ENCODE peak calls at places on chromosomes 7 and 10, in six cellular contexts. V, C, S, K, O and B are unnamed samples.

GRCh38 chr7:113125728-113126127 is 7.4 kb upstream of the SMIM30 start:
- DNase-seq in V (no peak), C (no peak), S (no peak), K (no peak), O (no peak), B (no peak)

GRCh38 chr7:14850039-14850438 is 52.5 kb downstream of the DGKB start:
- DNase-seq in V (no peak), C (no peak), S (no peak), K (no peak), O (no peak), B (no peak)

GRCh38 chr7:146683439-146683838 is 566.8 kb downstream of the CNTNAP2 start:
- DNase-seq in V (no peak), C (no peak), S (no peak), K (no peak), O (no peak), B (no peak)

GRCh38 chr10:78211476-78212110 is 177.9 kb downstream of the RPS24 start:
- DNase-seq in V (no peak), C (peak), S (no peak), K (peak), O (peak), B (no peak)

GRCh38 chr10:130484912-130485180 is 348.7 kb downstream of the GLRX3 start:
- DNase-seq in V (no peak), C (no peak), S (no peak), K (no peak), O (no peak), B (no peak)

GRCh38 chr7:25860882-25861228 is 291.1 kb upstream of the NFE2L3 start:
- DNase-seq in V (no peak), C (no peak), S (no peak), K (no peak), O (no peak), B (no peak)

GRCh38 chr7:4996696-4997222 is 37.8 kb upstream of the MMD2 start:
- DNase-seq in V (no peak), C (no peak), S (peak), K (no peak), O (no peak), B (no peak)

GRCh38 chr7:101553771-101554445 is 75.2 kb downstream of the MYL10 start:
- DNase-seq in V (no peak), C (no peak), S (no peak), K (peak), O (no peak), B (no peak)

GRCh38 chr7:22561895-22562593 is 62.1 kb upstream of the STEAP1B start:
- DNase-seq in V (peak), C (no peak), S (no peak), K (no peak), O (no peak), B (no peak)

GRCh38 chr7:27112960-27113949 is 10.8 kb upstream of the HOXA2 start:
- DNase-seq in V (peak), C (peak), S (no peak), K (peak), O (no peak), B (no peak)

GRCh38 chr10:7107287-7107686 is 303.5 kb downstream of the SFMBT2 start:
- DNase-seq in V (no peak), C (no peak), S (no peak), K (no peak), O (no peak), B (no peak)

GRCh38 chr7:46321556-46322205 is 400.6 kb upstream of the IGFBP3 start:
- DNase-seq in V (no peak), C (no peak), S (no peak), K (no peak), O (peak), B (no peak)

GRCh38 chr7:90593205-90593604 is 2.9 kb upstream of the CDK14 start:
- DNase-seq in V (no peak), C (no peak), S (no peak), K (no peak), O (no peak), B (no peak)

GRCh38 chr10:119578355-119578754 is 18.4 kb downstream of the TIAL1 start:
- DNase-seq in V (no peak), C (no peak), S (no peak), K (no peak), O (no peak), B (no peak)

GRCh38 chr10:99996934-99997648 is 12.7 kb downstream of the DNMBP start:
- DNase-seq in V (no peak), C (no peak), S (no peak), K (no peak), O (no peak), B (no peak)

GRCh38 chr10:98041352-98042043 is 11.1 kb upstream of the CRTAC1 start:
- DNase-seq in V (peak), C (peak), S (peak), K (peak), O (peak), B (no peak)

GRCh38 chr7:76091506-76091905 is 43.6 kb downstream of the MDH2 start:
- DNase-seq in V (no peak), C (no peak), S (no peak), K (no peak), O (no peak), B (no peak)

GRCh38 chr7:81482600-81483186 is 287.2 kb downstream of the HGF start:
- DNase-seq in V (no peak), C (peak), S (peak), K (no peak), O (peak), B (no peak)

GRCh38 chr10:119207713-119208552 is 562 bp downstream of the GRK5 start:
- DNase-seq in V (peak), C (no peak), S (no peak), K (peak), O (peak), B (no peak)

GRCh38 chr10:113384181-113384580 is 168.7 kb upstream of the HABP2 start:
- DNase-seq in V (no peak), C (no peak), S (no peak), K (no peak), O (no peak), B (no peak)

GRCh38 chr10:79383974-79384606 is 36.8 kb downstream of the PPIF start:
- DNase-seq in V (no peak), C (no peak), S (no peak), K (peak), O (no peak), B (no peak)

GRCh38 chr7:24384362-24385030 is 100.5 kb downstream of the NPY start:
- DNase-seq in V (no peak), C (no peak), S (no peak), K (no peak), O (no peak), B (no peak)

GRCh38 chr7:73828107-73828803 is 2.5 kb upstream of the CLDN4 start:
- DNase-seq in V (no peak), C (peak), S (peak), K (no peak), O (peak), B (no peak)

GRCh38 chr10:110137142-110137545 is 70.3 kb upstream of the MXI1 start:
- DNase-seq in V (no peak), C (peak), S (peak), K (no peak), O (peak), B (peak)

GRCh38 chr10:7512487-7512886 is 101.7 kb upstream of the SFMBT2 start:
- DNase-seq in V (no peak), C (no peak), S (no peak), K (peak), O (peak), B (no peak)

GRCh38 chr7:102431617-102432298 is 1.6 kb upstream of the ORAI2 start:
- DNase-seq in V (no peak), C (no peak), S (no peak), K (no peak), O (peak), B (no peak)

GRCh38 chr10:20927495-20927894 is 30.4 kb upstream of the NEBL start:
- DNase-seq in V (no peak), C (no peak), S (no peak), K (no peak), O (no peak), B (no peak)

GRCh38 chr10:87095241-87095945 is 387 bp downstream of the SHLD2 start:
- DNase-seq in V (peak), C (peak), S (no peak), K (peak), O (peak), B (peak)

GRCh38 chr10:14263041-14263440 is 67.7 kb downstream of the FRMD4A start:
- DNase-seq in V (no peak), C (no peak), S (no peak), K (no peak), O (no peak), B (no peak)

GRCh38 chr10:70958396-70958795 is 70.0 kb upstream of the PCBD1 start:
- DNase-seq in V (no peak), C (no peak), S (no peak), K (no peak), O (no peak), B (no peak)

GRCh38 chr10:71512213-71512745 is 115.6 kb downstream of the CDH23 start:
- DNase-seq in V (no peak), C (no peak), S (no peak), K (no peak), O (no peak), B (no peak)

GRCh38 chr10:74585231-74586087 is 240.9 kb upstream of the KAT6B start:
- DNase-seq in V (no peak), C (no peak), S (no peak), K (no peak), O (no peak), B (peak)

GRCh38 chr7:14900051-14900450 is 2.5 kb downstream of the DGKB start:
- DNase-seq in V (no peak), C (no peak), S (no peak), K (no peak), O (no peak), B (no peak)

GRCh38 chr10:49751216-49751615 is 10.9 kb downstream of the OGDHL start:
- DNase-seq in V (no peak), C (no peak), S (no peak), K (no peak), O (no peak), B (no peak)

GRCh38 chr10:49750546-49750945 is 11.6 kb downstream of the OGDHL start:
- DNase-seq in V (no peak), C (no peak), S (no peak), K (no peak), O (no peak), B (no peak)

GRCh38 chr10:49748006-49748405 is 14.1 kb downstream of the OGDHL start:
- DNase-seq in V (no peak), C (no peak), S (no peak), K (no peak), O (no peak), B (no peak)

GRCh38 chr10:49749144-49749543 is 13.0 kb downstream of the OGDHL start:
- DNase-seq in V (peak), C (no peak), S (no peak), K (no peak), O (no peak), B (no peak)

GRCh38 chr10:49749556-49750491 is 12.3 kb downstream of the OGDHL start:
- DNase-seq in V (no peak), C (no peak), S (no peak), K (no peak), O (no peak), B (no peak)
- TF ChIP-seq ATF3 in V (no peak), C (no peak), S (no peak), K (no peak), O (no peak), B (no peak)

GRCh38 chr7:631291-631711 is 95.2 kb upstream of the DNAAF5 start:
- DNase-seq in V (no peak), C (no peak), S (no peak), K (no peak), O (no peak), B (no peak)
- TF ChIP-seq ATF3 in V (no peak), C (no peak), S (no peak), K (no peak), O (no peak), B (no peak)

GRCh38 chr7:80133361-80134104 is 1.1 kb upstream of the GNAI1 start:
- DNase-seq in V (no peak), C (no peak), S (no peak), K (no peak), O (peak), B (no peak)
- TF ChIP-seq ATF3 in V (no peak), C (no peak), S (no peak), K (no peak), O (no peak), B (no peak)

GRCh38 chr7:129150199-129150996 is 5.9 kb downstream of the TSPAN33 start:
- DNase-seq in V (no peak), C (no peak), S (peak), K (peak), O (no peak), B (no peak)
- TF ChIP-seq ATF3 in V (no peak), C (no peak), S (no peak), K (no peak), O (no peak), B (no peak)